ENCODE peak calls at places on chromosome 1, in ten cellular contexts. S, W, T, Y, Q, C, E, R, Z and B are unnamed samples.

GRCh38 chr1:155080250-155081228 is 1.9 kb downstream of the EFNA3 start:
- DNase-seq in S (no peak), W (no peak), T (no peak), Y (no peak), Q (no peak), C (no peak), E (no peak), R (no peak), Z (no peak), B (peak; percentile 79)

GRCh38 chr1:230137328-230137815 is 70.3 kb downstream of the GALNT2 start:
- DNase-seq in S (peak; percentile 63), W (no peak), T (no peak), Y (no peak), Q (no peak), C (no peak), E (no peak), R (no peak), Z (no peak), B (no peak)

GRCh38 chr1:53067886-53068285 is 5.9 kb downstream of the PODN start:
- DNase-seq in S (no peak), W (no peak), T (no peak), Y (no peak), Q (no peak), C (no peak), E (no peak), R (no peak), Z (no peak), B (no peak)

GRCh38 chr1:181448461-181448860 is 34.9 kb upstream of the CACNA1E start:
- DNase-seq in S (no peak), W (no peak), T (no peak), Y (no peak), Q (no peak), C (no peak), E (no peak), R (no peak), Z (no peak), B (no peak)

GRCh38 chr1:111559736-111560279 is 56.4 kb upstream of the ADORA3 start:
- DNase-seq in S (peak; percentile 33), W (no peak), T (no peak), Y (peak; percentile 44), Q (no peak), C (no peak), E (no peak), R (no peak), Z (no peak), B (no peak)

GRCh38 chr1:109969430-109969829 is 15.1 kb upstream of the AHCYL1 start:
- DNase-seq in S (peak; percentile 55), W (no peak), T (no peak), Y (peak; percentile 63), Q (no peak), C (peak; percentile 64), E (peak; percentile 59), R (no peak), Z (no peak), B (no peak)

GRCh38 chr1:155071701-155072100 is 6.9 kb upstream of the EFNA3 start:
- DNase-seq in S (no peak), W (no peak), T (no peak), Y (no peak), Q (no peak), C (no peak), E (no peak), R (no peak), Z (no peak), B (no peak)

GRCh38 chr1:90614872-90615271 is 102.2 kb downstream of the BARHL2 start:
- DNase-seq in S (no peak), W (no peak), T (no peak), Y (no peak), Q (no peak), C (no peak), E (no peak), R (no peak), Z (no peak), B (no peak)

GRCh38 chr1:209791920-209792319 is 7.6 kb upstream of the C1orf74 start:
- DNase-seq in S (no peak), W (no peak), T (no peak), Y (no peak), Q (no peak), C (no peak), E (no peak), R (no peak), Z (no peak), B (no peak)

GRCh38 chr1:202662081-202662480 is 48.2 kb downstream of the SYT2 start:
- DNase-seq in S (no peak), W (no peak), T (no peak), Y (no peak), Q (no peak), C (no peak), E (no peak), R (no peak), Z (no peak), B (no peak)

GRCh38 chr1:36831171-36831810 is 203.0 kb downstream of the GRIK3 start:
- DNase-seq in S (no peak), W (no peak), T (no peak), Y (no peak), Q (no peak), C (no peak), E (no peak), R (no peak), Z (no peak), B (no peak)